ENCODE peak calls at places on chromosomes 11 and 22, in four cellular contexts. Y, H, J and K are unnamed samples.

GRCh38 chr22:23178512-23179254 is 1.6 kb upstream of the BCR start:
- DNase-seq in Y (peak), H (peak), J (peak), K (peak)

GRCh38 chr11:118532852-118533768 is 2.1 kb downstream of the TMEM25 start:
- DNase-seq in Y (no peak), H (no peak), J (no peak), K (no peak)

GRCh38 chr11:127805771-127806170 is 781.6 kb downstream of the ETS1 start:
- DNase-seq in Y (no peak), H (no peak), J (no peak), K (no peak)

GRCh38 chr11:280762-281485 is 2.7 kb downstream of the NLRP6 start:
- DNase-seq in Y (no peak), H (peak), J (no peak), K (no peak)

GRCh38 chr22:50326959-50327710 is at the start of gene DENND6B:
- DNase-seq in Y (peak), H (peak), J (peak), K (no peak)

GRCh38 chr11:129418039-129418438 is 42.4 kb downstream of the BARX2 start:
- DNase-seq in Y (no peak), H (no peak), J (no peak), K (no peak)

GRCh38 chr11:71248251-71248570 is 4.2 kb downstream of the SHANK2 start:
- DNase-seq in Y (no peak), H (no peak), J (no peak), K (no peak)

GRCh38 chr11:110856993-110857812 is 145.0 kb upstream of the ARHGAP20 start:
- DNase-seq in Y (peak), H (no peak), J (no peak), K (no peak)

GRCh38 chr11:118437046-118437735 is 899 bp downstream of the KMT2A start:
- DNase-seq in Y (peak), H (peak), J (peak), K (no peak)

GRCh38 chr11:44537679-44538078 is 27.8 kb upstream of the CD82 start:
- DNase-seq in Y (no peak), H (no peak), J (no peak), K (no peak)

GRCh38 chr11:83220279-83220678 is 26.8 kb downstream of the ANKRD42 start:
- DNase-seq in Y (peak), H (no peak), J (peak), K (no peak)

GRCh38 chr11:118439656-118440055 is 3.4 kb downstream of the KMT2A start:
- DNase-seq in Y (no peak), H (no peak), J (no peak), K (peak)

GRCh38 chr11:63548178-63548577 is 11.6 kb downstream of the PLAAT4 start:
- DNase-seq in Y (no peak), H (no peak), J (no peak), K (no peak)

GRCh38 chr11:72812604-72812967 is 1.6 kb upstream of the ATG16L2 start:
- DNase-seq in Y (no peak), H (no peak), J (no peak), K (no peak)

GRCh38 chr11:72932132-72932570 is 117.9 kb downstream of the ATG16L2 start:
- DNase-seq in Y (peak), H (no peak), J (no peak), K (no peak)

GRCh38 chr11:128867277-128867676 is at the start of gene KCNJ1:
- DNase-seq in Y (no peak), H (no peak), J (no peak), K (no peak)

GRCh38 chr11:115678942-115679341 is 174.7 kb upstream of the CADM1 start:
- DNase-seq in Y (no peak), H (no peak), J (no peak), K (no peak)

GRCh38 chr11:71496421-71496820 is 30.6 kb upstream of the KRTAP5-7 start:
- DNase-seq in Y (no peak), H (no peak), J (no peak), K (no peak)

GRCh38 chr11:1928038-1928890 is 8.8 kb downstream of the TNNT3 start:
- DNase-seq in Y (no peak), H (no peak), J (no peak), K (no peak)

GRCh38 chr11:108609681-108610080 is 16.1 kb upstream of the EXPH5 start:
- DNase-seq in Y (peak), H (no peak), J (peak), K (no peak)

GRCh38 chr11:20360650-20361049 is 2.9 kb upstream of the HTATIP2 start:
- DNase-seq in Y (peak), H (peak), J (no peak), K (peak)

GRCh38 chr11:111729441-111729840 is 36.7 kb downstream of the PPP2R1B start:
- DNase-seq in Y (no peak), H (no peak), J (peak), K (no peak)

GRCh38 chr11:102589047-102589459 is 36.1 kb downstream of the MMP20 start:
- DNase-seq in Y (no peak), H (no peak), J (no peak), K (no peak)

GRCh38 chr11:77175869-77176539 is 48.0 kb downstream of the MYO7A start:
- DNase-seq in Y (no peak), H (no peak), J (peak), K (no peak)

GRCh38 chr11:77173494-77173893 is 45.4 kb downstream of the MYO7A start:
- DNase-seq in Y (no peak), H (no peak), J (no peak), K (no peak)

GRCh38 chr11:77172666-77172982 is 44.6 kb downstream of the MYO7A start:
- DNase-seq in Y (peak), H (no peak), J (no peak), K (no peak)

GRCh38 chr11:77175021-77175842 is 47.2 kb downstream of the MYO7A start:
- DNase-seq in Y (no peak), H (no peak), J (peak), K (no peak)

GRCh38 chr11:77174559-77174958 is 46.5 kb downstream of the MYO7A start:
- DNase-seq in Y (no peak), H (no peak), J (peak), K (no peak)
- H3K4me3 ChIP-seq in Y (no peak), H (no peak), J (peak), K (no peak)

GRCh38 chr11:67286621-67287333 is 2.3 kb upstream of the ANKRD13D start:
- DNase-seq in Y (no peak), H (no peak), J (no peak), K (no peak)
- H3K4me3 ChIP-seq in Y (no peak), H (peak), J (no peak), K (peak)

GRCh38 chr22:43263645-43264514 is 76.9 kb upstream of the TTLL12 start:
- DNase-seq in Y (peak), H (peak), J (peak), K (peak)
- H3K4me3 ChIP-seq in Y (no peak), H (peak), J (peak), K (peak)

GRCh38 chr11:15793032-15793996 is 563.0 kb downstream of the SOX6 start:
- DNase-seq in Y (peak), H (no peak), J (no peak), K (no peak)
- H3K4me3 ChIP-seq in Y (no peak), H (no peak), J (no peak), K (no peak)

GRCh38 chr11:8004008-8004407 is 16.9 kb downstream of the EIF3F start:
- DNase-seq in Y (no peak), H (no peak), J (no peak), K (no peak)
- H3K4me3 ChIP-seq in Y (no peak), H (no peak), J (no peak), K (no peak)